ENCODE peak calls at places on chromosomes 4 and X, in five cellular contexts. O, J, L, Q and C are unnamed samples.

GRCh38 chr4:153438916-153439756 is 27.0 kb upstream of the TMEM131L start:
- DNase-seq in O (no peak), L (no peak), J (no peak), Q (no peak), C (no peak)

GRCh38 chrX:115978068-115978467 is 192.5 kb upstream of the AGTR2 start:
- DNase-seq in Q (no peak), O (no peak), J (no peak), L (no peak), C (no peak)

GRCh38 chrX:51825432-51825831 is 68.0 kb upstream of the MAGED1 start:
- DNase-seq in O (no peak), J (no peak), Q (no peak), L (no peak), C (no peak)

GRCh38 chr4:184384810-184385557 is 89.4 kb downstream of the IRF2 start:
- DNase-seq in Q (no peak), J (no peak), L (no peak), O (no peak), C (no peak)

GRCh38 chr4:109296545-109296944 is 5.9 kb downstream of the COL25A1 start:
- DNase-seq in Q (no peak), O (peak; percentile 8), J (no peak), L (no peak), C (no peak)

GRCh38 chr4:23022032-23022431 is 329.3 kb downstream of the GBA3 start:
- DNase-seq in J (peak; percentile 75), Q (no peak), O (peak; percentile 71), L (no peak), C (peak; percentile 95)

GRCh38 chr4:96354036-96354712 is 514.3 kb downstream of the PDHA2 start:
- DNase-seq in Q (no peak), O (peak; percentile 22), L (no peak), J (no peak), C (no peak)

GRCh38 chrX:124497386-124497785 is 151.0 kb downstream of the SH2D1A start:
- DNase-seq in Q (no peak), L (no peak), J (no peak), O (no peak), C (no peak)

GRCh38 chr4:73978886-73979285 is 2.9 kb downstream of the PF4 start:
- DNase-seq in L (no peak), O (peak; percentile 93), J (peak; percentile 72), Q (no peak), C (peak; percentile 28)

GRCh38 chr4:16667464-16667863 is 231.0 kb downstream of the LDB2 start:
- DNase-seq in O (peak; percentile 80), J (peak; percentile 75), Q (no peak), L (no peak), C (no peak)

GRCh38 chrX:154072192-154072591 is 25.3 kb downstream of the MECP2 start:
- DNase-seq in J (no peak), L (no peak), O (no peak), Q (no peak), C (no peak)

GRCh38 chr4:78876568-78877320 is 62.5 kb downstream of the PAQR3 start:
- DNase-seq in L (no peak), Q (no peak), O (no peak), J (no peak), C (no peak)

GRCh38 chrX:124217289-124218251 is 114.9 kb upstream of the TEX13D start:
- DNase-seq in Q (peak; percentile 32), O (peak; percentile 37), L (peak; percentile 53), J (no peak), C (peak; percentile 3)

GRCh38 chr4:3485882-3486555 is 22.9 kb downstream of the DOK7 start:
- DNase-seq in J (no peak), L (no peak), O (no peak), Q (no peak), C (no peak)

GRCh38 chr4:74619931-74620702 is 174.2 kb downstream of the BTC start:
- DNase-seq in L (no peak), O (no peak), Q (no peak), J (no peak), C (no peak)

GRCh38 chrX:28697732-28698131 is 110.5 kb downstream of the IL1RAPL1 start:
- DNase-seq in J (no peak), O (no peak), Q (no peak), L (no peak), C (no peak)

GRCh38 chr4:26260571-26260970 is 60.2 kb upstream of the RBPJ start:
- DNase-seq in J (no peak), Q (no peak), L (no peak), O (no peak), C (no peak)

GRCh38 chrX:111131572-111131971 is 35.6 kb downstream of the PAK3 start:
- DNase-seq in L (no peak), J (no peak), Q (no peak), O (peak; percentile 21), C (no peak)

GRCh38 chr4:24799196-24799543 is 3.8 kb downstream of the SOD3 start:
- DNase-seq in Q (no peak), O (no peak), J (no peak), L (no peak), C (no peak)

GRCh38 chr4:42425146-42426065 is 28.1 kb downstream of the SHISA3 start:
- DNase-seq in J (no peak), O (no peak), L (no peak), Q (no peak), C (no peak)

GRCh38 chr4:55397521-55398321 is 2.0 kb downstream of the TMEM165 start:
- DNase-seq in J (peak; percentile 61), O (peak; percentile 45), Q (no peak), L (no peak), C (no peak)